ENCODE peak calls at places on chromosomes 13 and 19, in six cellular contexts. U, F, X, A, V and B are unnamed samples.

GRCh38 chr13:59906413-59907027 is 257.2 kb downstream of the DIAPH3 start:
- DNase-seq in U (peak), F (peak), X (no peak), A (no peak), V (no peak), B (peak)

GRCh38 chr19:47486900-47487299 is 2.9 kb upstream of the KPTN start:
- DNase-seq in U (no peak), F (no peak), X (no peak), A (no peak), V (no peak), B (no peak)

GRCh38 chr19:41233748-41234240 is 14.8 kb downstream of the AXL start:
- DNase-seq in U (no peak), F (no peak), X (no peak), A (no peak), V (no peak), B (no peak)

GRCh38 chr19:6963937-6964336 is 57.3 kb downstream of the MBD3L2B start:
- DNase-seq in U (no peak), F (no peak), X (no peak), A (peak), V (no peak), B (no peak)

GRCh38 chr19:47446534-47447469 is 24.9 kb downstream of the SLC8A2 start:
- DNase-seq in U (peak), F (no peak), X (no peak), A (peak), V (peak), B (peak)

GRCh38 chr19:49506575-49507105 is 5.8 kb upstream of the FCGRT start:
- DNase-seq in U (peak), F (no peak), X (peak), A (peak), V (peak), B (peak)

GRCh38 chr19:56105090-56105701 is 15.9 kb downstream of the ZNF787 start:
- DNase-seq in U (peak), F (no peak), X (peak), A (peak), V (peak), B (peak)

GRCh38 chr13:40064154-40064713 is 408.8 kb downstream of the COG6 start:
- DNase-seq in U (no peak), F (no peak), X (no peak), A (no peak), V (no peak), B (no peak)

GRCh38 chr13:19888799-19889198 is 25.4 kb upstream of the ZMYM5 start:
- DNase-seq in U (no peak), F (no peak), X (no peak), A (no peak), V (no peak), B (no peak)

GRCh38 chr19:55626350-55626749 is 2.0 kb upstream of the ZNF784 start:
- DNase-seq in U (no peak), F (no peak), X (no peak), A (no peak), V (no peak), B (no peak)

GRCh38 chr19:1856345-1856697 is 7.1 kb downstream of the KLF16 start:
- DNase-seq in U (no peak), F (no peak), X (no peak), A (no peak), V (no peak), B (no peak)

GRCh38 chr19:50315773-50316448 is 13.3 kb downstream of the KCNC3 start:
- DNase-seq in U (peak), F (no peak), X (no peak), A (no peak), V (no peak), B (peak)

GRCh38 chr13:100989424-100989823 is 314.8 kb upstream of the TMTC4 start:
- DNase-seq in U (no peak), F (no peak), X (no peak), A (no peak), V (no peak), B (no peak)

GRCh38 chr13:90882551-90882950 is 464.9 kb upstream of the MIR17HG start:
- DNase-seq in U (no peak), F (no peak), X (no peak), A (no peak), V (no peak), B (no peak)